ENCODE peak calls at places on chromosome 7, in five cellular contexts. B, K, E, Q and I are unnamed samples. For H3K27me3, the result is how much of the 10 kb centered on the place peaks cover.

GRCh38 chr7:143885951-143886350 is 16.0 kb downstream of the TCAF1 start:
- DNase-seq in B (no peak), E (no peak), K (peak), Q (no peak), I (no peak)

GRCh38 chr7:37971491-37971890 is 51.1 kb downstream of the EPDR1 start:
- DNase-seq in K (no peak), Q (no peak), B (no peak), E (no peak), I (no peak)

GRCh38 chr7:158407581-158408331 is 179.9 kb downstream of the PTPRN2 start:
- DNase-seq in E (peak), Q (no peak), B (no peak), K (no peak), I (no peak)

GRCh38 chr7:22052221-22052639 is 106.5 kb upstream of the CDCA7L start:
- DNase-seq in K (no peak), E (no peak), Q (no peak), B (no peak), I (no peak)

GRCh38 chr7:9488555-9488954 is 1055.1 kb downstream of the NXPH1 start:
- DNase-seq in K (no peak), B (no peak), Q (no peak), E (peak), I (no peak)

GRCh38 chr7:142805350-142806020 is 34.7 kb downstream of the PRSS2 start:
- DNase-seq in Q (no peak), K (no peak), E (no peak), B (no peak), I (no peak)

GRCh38 chr7:126839624-126840023 is 413.1 kb downstream of the GRM8 start:
- DNase-seq in B (no peak), E (no peak), K (no peak), Q (no peak), I (no peak)

GRCh38 chr7:75962607-75963382 is 31.6 kb downstream of the TMEM120A start:
- DNase-seq in B (no peak), E (peak), K (no peak), Q (peak), I (no peak)

GRCh38 chr7:18357691-18358090 is 137.9 kb upstream of the HDAC9 start:
- DNase-seq in E (no peak), Q (no peak), B (no peak), K (no peak), I (peak)

GRCh38 chr7:248732-249435 is 41.1 kb upstream of the FOXL3 start:
- DNase-seq in B (no peak), K (no peak), E (no peak), Q (no peak), I (no peak)

GRCh38 chr7:116984917-116985316 is 31.6 kb downstream of the ST7 start:
- DNase-seq in K (peak), Q (no peak), E (peak), B (no peak), I (peak)

GRCh38 chr7:116528008-116528789 is 3.4 kb downstream of the CAV1 start:
- DNase-seq in E (peak), K (no peak), B (peak), Q (peak), I (no peak)

GRCh38 chr7:91883676-91884362 is 3.3 kb upstream of the MTERF1 start:
- DNase-seq in B (no peak), Q (no peak), E (no peak), K (no peak), I (no peak)

GRCh38 chr7:24199978-24200377 is 84.0 kb upstream of the NPY start:
- DNase-seq in K (no peak), B (no peak), Q (no peak), E (peak), I (no peak)

GRCh38 chr7:144508702-144509101 is 105.2 kb upstream of the NOBOX start:
- DNase-seq in E (no peak), K (no peak), B (no peak), Q (no peak), I (no peak)

DNA sequence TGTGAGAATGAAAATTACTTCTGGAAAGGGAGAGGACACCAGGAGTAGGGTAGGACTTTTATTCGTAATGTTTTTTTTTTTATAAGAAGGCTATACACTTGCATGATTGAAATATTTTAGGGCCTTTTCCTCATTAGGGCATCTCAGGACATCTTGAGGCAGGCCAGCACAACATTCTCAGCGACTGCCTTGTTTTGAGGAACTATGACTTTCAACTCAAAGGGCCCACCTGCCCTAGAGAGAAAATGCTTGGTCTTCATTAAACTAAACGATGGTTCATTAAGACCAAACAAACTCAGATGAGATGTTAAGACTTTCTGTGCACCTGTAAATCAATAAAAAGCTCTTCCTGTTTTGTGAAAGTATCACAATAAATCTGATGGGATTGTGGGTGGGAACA is 11.3 kb downstream of the NOD1 start:
- DNase-seq in Q (no peak), E (no peak), K (no peak), B (no peak), I (no peak)
- H3K4me3 ChIP-seq in Q (no peak), E (no peak), K (no peak), B (no peak), I (no peak)

DNA sequence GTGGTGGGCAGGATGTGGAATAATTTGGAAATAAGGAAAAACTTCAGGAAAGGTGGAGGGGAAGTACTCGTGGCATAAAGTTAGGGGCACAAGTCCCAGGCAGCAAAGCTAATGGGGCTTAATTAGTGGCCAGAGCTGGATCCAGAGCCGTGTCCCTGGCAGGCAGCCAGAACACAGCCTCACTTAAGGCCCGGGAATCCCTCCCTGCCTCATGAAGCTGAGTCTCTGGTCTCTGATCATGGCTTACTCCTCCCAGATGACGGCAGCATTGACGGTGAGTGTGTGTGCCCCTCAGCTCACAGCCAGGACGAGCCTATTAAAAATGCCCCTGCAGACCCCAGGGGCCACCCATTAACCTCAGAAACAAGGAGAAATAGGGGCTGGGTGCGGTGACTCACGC is 48.2 kb upstream of the NPTX2 start:
- DNase-seq in K (no peak), Q (no peak), E (no peak), B (no peak), I (no peak)
- H3K27me3 ChIP-seq in K (under half), Q (under half), E (under half), B (under half), I (under half)

GRCh38 chr7:44105832-44106231 is 1.7 kb downstream of the AEBP1 start:
- DNase-seq in Q (no peak), E (no peak), B (no peak), K (no peak), I (no peak)
- H3K4me3 ChIP-seq in Q (peak), E (no peak), B (no peak), K (no peak), I (no peak)

GRCh38 chr7:45661302-45661995 is 87.3 kb downstream of the ADCY1 start:
- DNase-seq in E (no peak), Q (no peak), K (no peak), B (peak), I (no peak)
- H3K27me3 ChIP-seq in E (under half), Q (under half), K (under half), B (under half), I (under half)

GRCh38 chr7:1536105-1536767 is 5.7 kb downstream of the MAFK start:
- DNase-seq in B (no peak), Q (peak), K (no peak), E (no peak), I (no peak)
- H3K4me3 ChIP-seq in B (no peak), Q (peak), K (no peak), E (no peak), I (no peak)

GRCh38 chr7:1269336-1269890 is 36.7 kb downstream of the UNCX start:
- DNase-seq in E (no peak), B (no peak), K (no peak), Q (no peak), I (no peak)
- H3K27me3 ChIP-seq in E (under half), B (under half), K (under half), Q (under half), I (under half)

GRCh38 chr7:122302826-122303521 is 1.6 kb downstream of the FEZF1 start:
- DNase-seq in E (no peak), Q (no peak), B (no peak), K (no peak), I (no peak)
- H3K4me3 ChIP-seq in E (no peak), Q (no peak), B (no peak), K (no peak), I (no peak)

DNA sequence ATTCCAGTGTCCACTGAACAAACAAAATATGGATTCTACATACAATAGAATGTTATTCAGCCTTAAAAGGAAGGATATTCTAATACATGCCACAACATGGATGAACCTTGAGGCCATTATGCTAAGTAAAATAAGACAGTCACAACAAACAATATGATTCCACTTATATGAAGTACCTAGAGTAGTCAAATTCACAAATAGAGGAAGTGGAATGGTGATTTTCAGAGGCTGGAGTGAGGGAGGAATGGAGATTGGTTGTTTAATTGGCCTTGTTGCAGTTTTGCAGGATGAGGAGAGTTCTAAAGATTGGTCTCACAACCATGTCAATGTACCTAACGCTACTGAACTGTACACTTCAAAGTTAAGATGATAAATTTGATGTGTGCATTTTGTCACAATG is 119.6 kb downstream of the CHN2 start:
- DNase-seq in E (no peak), K (no peak), Q (no peak), B (no peak), I (no peak)
- H3K27me3 ChIP-seq in E (under half), K (under half), Q (under half), B (under half), I (under half)